ENCODE peak calls at places on chromosome 16, in nine cellular contexts. One of them, this sample, is unnamed. For H3K4me1, the result is how much of the 10 kb centered on the place peaks cover.

GRCh38 chr16:87559976-87560375 is 42.3 kb upstream of the JPH3 start:
- DNase-seq in GM23338: no peak
- DNase-seq in small intestine: no peak
- DNase-seq in PC-9: no peak
- DNase-seq in fibroblast of lung: peak
- DNase-seq in HCT116: no peak
- DNase-seq in PC-3: no peak
- DNase-seq in upper lobe of right lung: no peak
- DNase-seq in gastrocnemius medialis: no peak
- DNase-seq in this sample: no peak

GRCh38 chr16:17784073-17784472 is 313.3 kb upstream of the XYLT1 start:
- DNase-seq in PC-9: no peak
- DNase-seq in fibroblast of lung: peak
- DNase-seq in small intestine: peak
- DNase-seq in gastrocnemius medialis: no peak
- DNase-seq in HCT116: no peak
- DNase-seq in PC-3: peak
- DNase-seq in upper lobe of right lung: no peak
- DNase-seq in GM23338: peak
- DNase-seq in this sample: peak

GRCh38 chr16:28873543-28874201 is 4.6 kb upstream of the ATP2A1 start:
- DNase-seq in HCT116: no peak
- DNase-seq in PC-9: peak
- DNase-seq in small intestine: no peak
- DNase-seq in GM23338: peak
- DNase-seq in gastrocnemius medialis: no peak
- DNase-seq in fibroblast of lung: no peak
- DNase-seq in upper lobe of right lung: peak
- DNase-seq in PC-3: peak
- DNase-seq in this sample: no peak

GRCh38 chr16:11004351-11004750 is 60.0 kb downstream of the CLEC16A start:
- DNase-seq in PC-3: no peak
- DNase-seq in upper lobe of right lung: no peak
- DNase-seq in GM23338: no peak
- DNase-seq in gastrocnemius medialis: peak
- DNase-seq in small intestine: no peak
- DNase-seq in fibroblast of lung: no peak
- DNase-seq in HCT116: no peak
- DNase-seq in PC-9: no peak
- DNase-seq in this sample: no peak

GRCh38 chr16:22086440-22086839 is 5.9 kb upstream of the VWA3A start:
- DNase-seq in gastrocnemius medialis: no peak
- DNase-seq in upper lobe of right lung: no peak
- DNase-seq in GM23338: no peak
- DNase-seq in PC-9: no peak
- DNase-seq in PC-3: no peak
- DNase-seq in small intestine: no peak
- DNase-seq in fibroblast of lung: no peak
- DNase-seq in HCT116: no peak
- DNase-seq in this sample: no peak

GRCh38 chr16:11354733-11355574 is 9.7 kb downstream of the RMI2 start:
- DNase-seq in upper lobe of right lung: peak
- DNase-seq in GM23338: no peak
- DNase-seq in gastrocnemius medialis: no peak
- DNase-seq in fibroblast of lung: peak
- DNase-seq in PC-9: no peak
- DNase-seq in PC-3: no peak
- DNase-seq in small intestine: peak
- DNase-seq in HCT116: no peak
- DNase-seq in this sample: no peak

GRCh38 chr16:77835111-77835510 is 46.7 kb downstream of the VAT1L start:
- DNase-seq in fibroblast of lung: peak
- DNase-seq in HCT116: no peak
- DNase-seq in upper lobe of right lung: no peak
- DNase-seq in GM23338: no peak
- DNase-seq in PC-9: no peak
- DNase-seq in PC-3: no peak
- DNase-seq in gastrocnemius medialis: no peak
- DNase-seq in small intestine: no peak
- DNase-seq in this sample: no peak

GRCh38 chr16:67311607-67312449 is 14.7 kb downstream of the KCTD19 start:
- DNase-seq in PC-9: peak
- DNase-seq in upper lobe of right lung: no peak
- DNase-seq in HCT116: peak
- DNase-seq in GM23338: no peak
- DNase-seq in fibroblast of lung: peak
- DNase-seq in small intestine: no peak
- DNase-seq in gastrocnemius medialis: no peak
- DNase-seq in PC-3: peak
- DNase-seq in this sample: peak

GRCh38 chr16:66286527-66286926 is 80.0 kb upstream of the CDH5 start:
- DNase-seq in fibroblast of lung: no peak
- DNase-seq in small intestine: no peak
- DNase-seq in PC-9: no peak
- DNase-seq in PC-3: no peak
- DNase-seq in GM23338: no peak
- DNase-seq in upper lobe of right lung: no peak
- DNase-seq in HCT116: no peak
- DNase-seq in gastrocnemius medialis: no peak
- DNase-seq in this sample: no peak

GRCh38 chr16:89431158-89431584 is 59.2 kb downstream of the ANKRD11 start:
- DNase-seq in PC-9: no peak
- DNase-seq in fibroblast of lung: peak
- DNase-seq in GM23338: no peak
- DNase-seq in HCT116: no peak
- DNase-seq in PC-3: no peak
- DNase-seq in small intestine: peak
- DNase-seq in upper lobe of right lung: no peak
- DNase-seq in gastrocnemius medialis: no peak
- DNase-seq in this sample: no peak
- H3K4me1 ChIP-seq in PC-9: under half
- H3K4me1 ChIP-seq in fibroblast of lung: under half
- H3K4me1 ChIP-seq in GM23338: half or more
- H3K4me1 ChIP-seq in HCT116: under half
- H3K4me1 ChIP-seq in PC-3: under half
- H3K4me1 ChIP-seq in small intestine: under half
- H3K4me1 ChIP-seq in upper lobe of right lung: under half
- H3K4me1 ChIP-seq in gastrocnemius medialis: half or more
- H3K4me1 ChIP-seq in this sample: under half

GRCh38 chr16:8890549-8890921 is 8.4 kb downstream of the LITAFD start:
- DNase-seq in GM23338: no peak
- DNase-seq in small intestine: no peak
- DNase-seq in HCT116: no peak
- DNase-seq in fibroblast of lung: no peak
- DNase-seq in PC-3: no peak
- DNase-seq in PC-9: no peak
- DNase-seq in upper lobe of right lung: no peak
- DNase-seq in gastrocnemius medialis: no peak
- DNase-seq in this sample: no peak

GRCh38 chr16:8894736-8895334 is 12.7 kb downstream of the LITAFD start:
- DNase-seq in GM23338: no peak
- DNase-seq in PC-3: no peak
- DNase-seq in PC-9: no peak
- DNase-seq in upper lobe of right lung: peak
- DNase-seq in gastrocnemius medialis: no peak
- DNase-seq in fibroblast of lung: no peak
- DNase-seq in HCT116: no peak
- DNase-seq in small intestine: no peak
- DNase-seq in this sample: no peak

GRCh38 chr16:8893976-8894690 is 12.0 kb downstream of the LITAFD start:
- DNase-seq in PC-3: no peak
- DNase-seq in HCT116: no peak
- DNase-seq in fibroblast of lung: no peak
- DNase-seq in small intestine: no peak
- DNase-seq in upper lobe of right lung: peak
- DNase-seq in PC-9: no peak
- DNase-seq in GM23338: no peak
- DNase-seq in gastrocnemius medialis: no peak
- DNase-seq in this sample: no peak

GRCh38 chr16:8892101-8892575 is 10.0 kb downstream of the LITAFD start:
- DNase-seq in PC-9: no peak
- DNase-seq in gastrocnemius medialis: peak
- DNase-seq in GM23338: no peak
- DNase-seq in small intestine: no peak
- DNase-seq in HCT116: no peak
- DNase-seq in upper lobe of right lung: peak
- DNase-seq in PC-3: no peak
- DNase-seq in fibroblast of lung: no peak
- DNase-seq in this sample: no peak

GRCh38 chr16:8893426-8893825 is 11.3 kb downstream of the LITAFD start:
- DNase-seq in PC-3: no peak
- DNase-seq in gastrocnemius medialis: no peak
- DNase-seq in fibroblast of lung: no peak
- DNase-seq in GM23338: peak
- DNase-seq in HCT116: no peak
- DNase-seq in upper lobe of right lung: peak
- DNase-seq in small intestine: no peak
- DNase-seq in PC-9: no peak
- DNase-seq in this sample: no peak
- H3K4me1 ChIP-seq in PC-3: under half
- H3K4me1 ChIP-seq in gastrocnemius medialis: under half
- H3K4me1 ChIP-seq in fibroblast of lung: under half
- H3K4me1 ChIP-seq in GM23338: under half
- H3K4me1 ChIP-seq in HCT116: under half
- H3K4me1 ChIP-seq in upper lobe of right lung: under half
- H3K4me1 ChIP-seq in small intestine: under half
- H3K4me1 ChIP-seq in PC-9: under half
- H3K4me1 ChIP-seq in this sample: under half

DNA sequence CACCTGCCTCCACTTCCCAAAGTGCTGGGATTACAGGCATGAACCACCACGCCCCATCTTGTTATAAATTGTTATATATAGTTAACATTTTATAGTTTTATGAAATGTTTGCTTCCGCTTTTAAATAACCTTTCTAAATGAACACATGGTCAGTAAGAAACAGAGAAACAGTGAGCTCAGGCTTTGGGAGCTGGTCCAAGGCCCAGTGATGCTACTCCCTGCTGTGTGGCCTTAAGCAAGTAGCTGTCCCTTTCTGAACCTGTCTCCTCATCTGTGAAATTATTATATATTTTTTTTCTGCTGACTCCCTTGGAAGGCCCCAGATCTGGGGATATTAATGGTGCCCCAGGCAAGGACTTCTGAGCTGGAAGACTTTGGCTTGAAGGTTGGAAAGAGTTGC is 19.0 kb downstream of the CPNE2 start:
- DNase-seq in fibroblast of lung: no peak
- DNase-seq in PC-9: no peak
- DNase-seq in PC-3: no peak
- DNase-seq in gastrocnemius medialis: no peak
- DNase-seq in GM23338: no peak
- DNase-seq in upper lobe of right lung: no peak
- DNase-seq in HCT116: no peak
- DNase-seq in small intestine: no peak
- DNase-seq in this sample: no peak
- H3K4me1 ChIP-seq in fibroblast of lung: under half
- H3K4me1 ChIP-seq in PC-9: under half
- H3K4me1 ChIP-seq in PC-3: under half
- H3K4me1 ChIP-seq in gastrocnemius medialis: under half
- H3K4me1 ChIP-seq in GM23338: under half
- H3K4me1 ChIP-seq in upper lobe of right lung: under half
- H3K4me1 ChIP-seq in HCT116: under half
- H3K4me1 ChIP-seq in small intestine: under half
- H3K4me1 ChIP-seq in this sample: under half

GRCh38 chr16:23838485-23839142 is 2.8 kb downstream of the PRKCB start:
- DNase-seq in fibroblast of lung: no peak
- DNase-seq in PC-3: no peak
- DNase-seq in upper lobe of right lung: no peak
- DNase-seq in small intestine: peak
- DNase-seq in PC-9: no peak
- DNase-seq in HCT116: no peak
- DNase-seq in gastrocnemius medialis: no peak
- DNase-seq in GM23338: no peak
- DNase-seq in this sample: no peak

GRCh38 chr16:23843143-23843542 is 7.4 kb downstream of the PRKCB start:
- DNase-seq in HCT116: no peak
- DNase-seq in PC-9: no peak
- DNase-seq in upper lobe of right lung: no peak
- DNase-seq in small intestine: no peak
- DNase-seq in fibroblast of lung: no peak
- DNase-seq in GM23338: no peak
- DNase-seq in PC-3: no peak
- DNase-seq in gastrocnemius medialis: no peak
- DNase-seq in this sample: no peak

GRCh38 chr16:23837553-23838308 is 1.9 kb downstream of the PRKCB start:
- DNase-seq in PC-3: no peak
- DNase-seq in HCT116: no peak
- DNase-seq in upper lobe of right lung: no peak
- DNase-seq in gastrocnemius medialis: no peak
- DNase-seq in small intestine: no peak
- DNase-seq in PC-9: no peak
- DNase-seq in GM23338: peak
- DNase-seq in fibroblast of lung: no peak
- DNase-seq in this sample: no peak

GRCh38 chr16:23842137-23842600 is 6.4 kb downstream of the PRKCB start:
- DNase-seq in PC-3: no peak
- DNase-seq in small intestine: no peak
- DNase-seq in GM23338: no peak
- DNase-seq in PC-9: no peak
- DNase-seq in upper lobe of right lung: no peak
- DNase-seq in HCT116: no peak
- DNase-seq in gastrocnemius medialis: no peak
- DNase-seq in fibroblast of lung: no peak
- DNase-seq in this sample: no peak

GRCh38 chr16:23840310-23840709 is 4.5 kb downstream of the PRKCB start:
- DNase-seq in small intestine: no peak
- DNase-seq in gastrocnemius medialis: no peak
- DNase-seq in PC-3: no peak
- DNase-seq in HCT116: no peak
- DNase-seq in PC-9: no peak
- DNase-seq in GM23338: no peak
- DNase-seq in fibroblast of lung: no peak
- DNase-seq in upper lobe of right lung: no peak
- DNase-seq in this sample: no peak
- H3K4me1 ChIP-seq in small intestine: under half
- H3K4me1 ChIP-seq in gastrocnemius medialis: under half
- H3K4me1 ChIP-seq in PC-3: under half
- H3K4me1 ChIP-seq in HCT116: under half
- H3K4me1 ChIP-seq in PC-9: under half
- H3K4me1 ChIP-seq in GM23338: under half
- H3K4me1 ChIP-seq in fibroblast of lung: under half
- H3K4me1 ChIP-seq in upper lobe of right lung: under half
- H3K4me1 ChIP-seq in this sample: under half

DNA sequence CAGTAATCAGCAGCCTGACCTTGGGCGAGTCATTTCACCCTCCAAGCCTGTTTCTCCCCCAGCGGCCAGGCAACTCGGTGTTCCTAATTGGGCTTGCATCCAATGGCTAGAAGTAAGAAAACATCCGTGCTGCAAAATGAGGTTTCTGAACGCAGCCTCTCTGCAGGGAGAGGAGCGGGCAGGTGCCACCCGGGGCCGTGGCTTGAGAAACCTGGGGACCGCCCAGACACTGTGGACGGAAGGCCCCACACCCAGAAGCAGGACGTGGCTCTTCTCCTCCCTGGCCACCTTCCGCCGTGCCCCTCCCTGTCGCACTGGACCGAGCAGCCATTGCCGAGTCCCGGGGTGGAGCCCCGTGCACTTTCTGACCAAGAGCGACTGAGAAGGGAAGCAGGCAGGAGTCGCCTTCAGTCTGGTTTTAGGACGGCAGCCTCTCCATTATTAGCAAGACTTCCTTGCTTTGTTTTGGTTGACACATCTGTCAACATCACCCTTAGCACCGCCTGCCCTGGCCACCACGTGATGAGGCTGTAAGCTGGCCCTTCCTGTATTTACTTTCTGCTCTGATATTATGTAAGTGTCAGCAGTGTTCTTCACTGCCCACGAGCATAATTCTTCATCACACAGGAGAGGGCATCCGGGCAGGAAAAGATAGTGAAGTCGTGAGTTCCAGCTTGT is 785 bp downstream of the HERPUD1 start:
- DNase-seq in gastrocnemius medialis: peak
- DNase-seq in HCT116: peak
- DNase-seq in GM23338: peak
- DNase-seq in upper lobe of right lung: peak
- DNase-seq in PC-9: peak
- DNase-seq in fibroblast of lung: peak
- DNase-seq in PC-3: peak
- DNase-seq in small intestine: peak
- DNase-seq in this sample: no peak
- H3K4me1 ChIP-seq in gastrocnemius medialis: under half
- H3K4me1 ChIP-seq in HCT116: under half
- H3K4me1 ChIP-seq in GM23338: under half
- H3K4me1 ChIP-seq in upper lobe of right lung: under half
- H3K4me1 ChIP-seq in PC-9: under half
- H3K4me1 ChIP-seq in fibroblast of lung: under half
- H3K4me1 ChIP-seq in PC-3: under half
- H3K4me1 ChIP-seq in small intestine: under half
- H3K4me1 ChIP-seq in this sample: under half

This sample was measured in foreskin keratinocyte.